ENCODE peak calls at places on chromosomes 13 and 19, in six cellular contexts. J, Q, Z, V, Y and E are unnamed samples.

GRCh38 chr13:40611004-40611403 is 55.4 kb downstream of the FOXO1 start:
- DNase-seq in Q (no peak), J (no peak), Y (no peak), Z (no peak), V (no peak), E (no peak)

GRCh38 chr13:87674143-87674772 is 3.1 kb downstream of the SLITRK5 start:
- DNase-seq in V (no peak), Q (no peak), J (no peak), Z (no peak), Y (no peak), E (no peak)

GRCh38 chr13:27617801-27618411 is 2.4 kb downstream of the LNX2 start:
- DNase-seq in J (no peak), Q (no peak), V (no peak), Z (no peak), Y (peak; percentile 51), E (no peak)

GRCh38 chr13:112977525-112977924 is 8.5 kb downstream of the MCF2L start:
- DNase-seq in J (no peak), V (no peak), Q (no peak), Z (no peak), Y (no peak), E (no peak)

GRCh38 chr13:59659981-59660380 is 503.7 kb downstream of the DIAPH3 start:
- DNase-seq in V (no peak), Y (no peak), Q (no peak), J (no peak), Z (no peak), E (no peak)

GRCh38 chr19:48400018-48400742 is 6.7 kb downstream of the GRIN2D start:
- DNase-seq in Z (no peak), V (peak; percentile 65), Q (no peak), J (no peak), Y (no peak), E (peak; percentile 62)

GRCh38 chr13:32752997-32753606 is 166.8 kb downstream of the PDS5B start:
- DNase-seq in Y (no peak), V (no peak), Q (no peak), Z (no peak), J (no peak), E (peak; percentile 15)

GRCh38 chr19:10764340-10764894 is 46.5 kb downstream of the DNM2 start:
- DNase-seq in Q (peak; percentile 74), Z (no peak), V (no peak), J (no peak), Y (no peak), E (no peak)

GRCh38 chr19:44869728-44870470 is 21.2 kb upstream of the TOMM40 start:
- DNase-seq in Q (no peak), J (no peak), Z (peak; percentile 54), Y (no peak), V (peak; percentile 84), E (no peak)

GRCh38 chr13:55999709-56000108 is 1141.0 kb upstream of the PRR20A start:
- DNase-seq in Y (no peak), Z (no peak), V (no peak), J (no peak), Q (no peak), E (peak; percentile 87)

GRCh38 chr13:28717170-28717569 is 1.6 kb downstream of the SLC46A3 start:
- DNase-seq in Y (no peak), V (no peak), J (no peak), Z (no peak), Q (no peak), E (no peak)

GRCh38 chr19:5070922-5071321 is 102.0 kb downstream of the KDM4B start:
- DNase-seq in J (no peak), Q (no peak), Y (no peak), V (no peak), Z (no peak), E (no peak)

GRCh38 chr13:48333976-48334375 is 30.4 kb downstream of the RB1 start:
- DNase-seq in Y (peak; percentile 46), J (no peak), V (no peak), Z (no peak), Q (no peak), E (no peak)

GRCh38 chr19:45368737-45369340 is 1.5 kb downstream of the ERCC2 start:
- DNase-seq in Z (no peak), Y (no peak), Q (no peak), V (no peak), J (no peak), E (no peak)

GRCh38 chr13:110554227-110554836 is 7.2 kb downstream of the RAB20 start:
- DNase-seq in Z (no peak), J (no peak), Q (no peak), Y (no peak), V (no peak), E (no peak)

GRCh38 chr13:111337206-111337605 is 16.8 kb downstream of the TEX29 start:
- DNase-seq in Q (no peak), Z (no peak), V (no peak), Y (peak; percentile 52), J (no peak), E (no peak)

GRCh38 chr19:40690699-40691420 is 409 bp upstream of the NUMBL start:
- DNase-seq in Q (peak; percentile 93), Y (peak; percentile 97), Z (peak; percentile 96), V (peak; percentile 97), J (peak; percentile 72), E (peak; percentile 98)

GRCh38 chr13:34207872-34208271 is 389.9 kb downstream of the RFC3 start:
- DNase-seq in Z (no peak), Y (no peak), J (no peak), Q (no peak), V (no peak), E (no peak)

GRCh38 chr13:113337556-113337955 is 26.4 kb downstream of the GRTP1 start:
- DNase-seq in Q (no peak), V (no peak), Z (no peak), Y (no peak), J (no peak), E (no peak)

GRCh38 chr13:97222934-97223710 is 989 bp downstream of the MBNL2 start:
- DNase-seq in V (no peak), J (no peak), Y (no peak), Z (no peak), Q (no peak), E (no peak)

GRCh38 chr19:55118401-55118991 is 1.1 kb upstream of the PPP1R12C start:
- DNase-seq in V (peak; percentile 73), Z (peak; percentile 71), J (no peak), Q (peak; percentile 82), Y (no peak), E (no peak)

GRCh38 chr13:29402168-29402621 is 193.3 kb downstream of the SLC7A1 start:
- DNase-seq in Y (no peak), J (no peak), Z (no peak), V (no peak), Q (no peak), E (no peak)

GRCh38 chr13:99657848-99658265 is 156.6 kb downstream of the TM9SF2 start:
- DNase-seq in Q (no peak), V (peak; percentile 55), Z (peak; percentile 27), J (peak; percentile 4), Y (no peak), E (no peak)

GRCh38 chr13:51499841-51500240 is 47.0 kb upstream of the INTS6 start:
- DNase-seq in J (no peak), Y (no peak), Q (no peak), Z (no peak), V (no peak), E (no peak)

GRCh38 chr19:29622191-29623070 is 16.3 kb downstream of the POP4 start:
- DNase-seq in V (no peak), J (no peak), Q (no peak), Y (no peak), Z (no peak), E (no peak)